ENCODE peak calls at places on chromosomes 1 and 21, in six cellular contexts. B is psoas muscle, Q is foreskin fibroblast, E is IMR-90, J is fibroblast of mammary gland, X is brain microvascular endothelial cell. G is an unnamed sample.

GRCh38 chr1:185520188-185520935 is 203.3 kb upstream of the IVNS1ABP start:
- DNase-seq in B (no peak), Q (peak), E (no peak), J (peak), X (peak), G (no peak)

GRCh38 chr1:201252833-201253810 is 30.2 kb upstream of the PKP1 start:
- DNase-seq in B (no peak), Q (no peak), E (no peak), J (no peak), X (no peak), G (no peak)

GRCh38 chr21:33412832-33413519 is 9.8 kb downstream of the IFNGR2 start:
- DNase-seq in B (no peak), Q (no peak), E (no peak), J (no peak), X (no peak), G (no peak)

GRCh38 chr1:39981957-39982356 is 27.0 kb downstream of the MFSD2A start:
- DNase-seq in B (no peak), Q (peak), E (peak), J (peak), X (peak), G (peak)

GRCh38 chr1:155004352-155005075 is 1.9 kb downstream of the ZBTB7B start:
- DNase-seq in B (no peak), Q (no peak), E (no peak), J (no peak), X (no peak), G (no peak)

GRCh38 chr1:60866884-60867648 is 215.3 kb upstream of the NFIA start:
- DNase-seq in B (no peak), Q (no peak), E (no peak), J (peak), X (no peak), G (no peak)

GRCh38 chr1:118250232-118250631 is 65.2 kb upstream of the SPAG17 start:
- DNase-seq in B (no peak), Q (no peak), E (no peak), J (no peak), X (no peak), G (no peak)

GRCh38 chr1:27418326-27418761 is 25.9 kb downstream of the GPR3 start:
- DNase-seq in B (peak), Q (peak), E (peak), J (peak), X (peak), G (peak)

GRCh38 chr1:228510101-228510850 is 23.1 kb downstream of the RNF187 start:
- DNase-seq in B (no peak), Q (no peak), E (no peak), J (no peak), X (no peak), G (no peak)

GRCh38 chr1:112698366-112699310 is 8.3 kb downstream of the RHOC start:
- DNase-seq in B (no peak), Q (no peak), E (no peak), J (no peak), X (no peak), G (no peak)

GRCh38 chr1:206895320-206895719 is 1.9 kb upstream of the IL24 start:
- DNase-seq in B (no peak), Q (no peak), E (no peak), J (no peak), X (no peak), G (no peak)

GRCh38 chr1:58939146-58939545 is 155.3 kb upstream of the JUN start:
- DNase-seq in B (no peak), Q (no peak), E (no peak), J (no peak), X (no peak), G (no peak)

GRCh38 chr1:216111842-216112241 is 311.4 kb downstream of the USH2A start:
- DNase-seq in B (no peak), Q (no peak), E (peak), J (peak), X (no peak), G (peak)

DNA sequence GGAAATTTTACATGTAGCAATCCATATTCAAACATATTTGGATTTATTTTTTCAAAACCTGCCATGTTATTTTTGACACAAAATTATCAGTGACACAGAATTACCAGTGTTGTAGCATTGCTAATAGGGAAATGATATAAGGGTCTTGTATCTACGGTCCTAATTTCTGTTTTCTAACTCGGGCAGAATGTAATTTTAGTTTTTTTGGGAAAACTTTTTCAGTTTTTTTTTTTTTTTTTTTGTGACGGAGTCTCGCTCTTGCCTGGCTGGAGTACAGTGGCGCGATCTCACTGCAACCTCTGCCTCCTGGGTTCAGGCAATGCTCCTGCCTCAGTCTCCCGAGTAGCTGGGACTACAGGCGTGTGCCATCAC is 2.6 kb downstream of the UQCRH start:
- DNase-seq in B (no peak), Q (no peak), E (no peak), J (no peak), X (no peak), G (no peak)
- H3K4me3 ChIP-seq in B (peak), Q (no peak), E (no peak), J (no peak), X (no peak), G (no peak)

GRCh38 chr1:224791362-224791941 is 138.0 kb upstream of the DNAH14 start:
- DNase-seq in B (no peak), Q (no peak), E (no peak), J (no peak), X (no peak), G (no peak)
- TF ChIP-seq CTCF in B (no peak), Q (no peak), E (no peak), J (no peak), X (no peak), G (no peak)

GRCh38 chr1:109254621-109255096 is 5.3 kb downstream of the CELSR2 start:
- DNase-seq in B (peak), Q (no peak), E (no peak), J (no peak), X (no peak), G (no peak)

GRCh38 chr1:109255097-109255651 is 5.8 kb downstream of the CELSR2 start:
- DNase-seq in B (peak), Q (no peak), E (no peak), J (no peak), X (no peak), G (no peak)

GRCh38 chr1:109256085-109256484 is 6.7 kb downstream of the CELSR2 start:
- DNase-seq in B (no peak), Q (no peak), E (no peak), J (no peak), X (no peak), G (no peak)

GRCh38 chr1:109256971-109257681 is 7.8 kb downstream of the CELSR2 start:
- DNase-seq in B (no peak), Q (no peak), E (peak), J (no peak), X (no peak), G (no peak)

DNA sequence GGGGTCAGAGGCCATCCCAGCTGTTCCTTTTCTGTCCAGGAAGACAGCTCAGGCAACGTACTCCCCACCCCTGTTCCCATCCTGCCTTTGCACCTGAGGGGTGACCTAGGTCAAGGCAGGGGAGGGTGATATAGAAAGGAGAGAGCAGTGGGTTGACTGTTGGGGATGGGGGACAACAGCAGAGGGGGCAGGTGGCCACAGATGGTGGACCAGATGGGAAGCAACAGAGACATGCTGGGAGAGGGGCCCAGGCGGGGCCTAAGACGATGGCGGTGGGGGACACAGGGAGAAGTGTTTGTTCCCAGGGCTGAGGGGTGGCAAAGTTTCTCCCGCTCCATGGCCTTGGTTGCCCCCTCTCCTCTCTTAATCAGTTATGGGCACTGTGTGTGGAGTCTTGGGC is 6.3 kb downstream of the CELSR2 start:
- DNase-seq in B (no peak), Q (no peak), E (no peak), J (no peak), X (no peak), G (no peak)
- H3K4me3 ChIP-seq in B (no peak), Q (no peak), E (no peak), J (no peak), X (no peak), G (no peak)

DNA sequence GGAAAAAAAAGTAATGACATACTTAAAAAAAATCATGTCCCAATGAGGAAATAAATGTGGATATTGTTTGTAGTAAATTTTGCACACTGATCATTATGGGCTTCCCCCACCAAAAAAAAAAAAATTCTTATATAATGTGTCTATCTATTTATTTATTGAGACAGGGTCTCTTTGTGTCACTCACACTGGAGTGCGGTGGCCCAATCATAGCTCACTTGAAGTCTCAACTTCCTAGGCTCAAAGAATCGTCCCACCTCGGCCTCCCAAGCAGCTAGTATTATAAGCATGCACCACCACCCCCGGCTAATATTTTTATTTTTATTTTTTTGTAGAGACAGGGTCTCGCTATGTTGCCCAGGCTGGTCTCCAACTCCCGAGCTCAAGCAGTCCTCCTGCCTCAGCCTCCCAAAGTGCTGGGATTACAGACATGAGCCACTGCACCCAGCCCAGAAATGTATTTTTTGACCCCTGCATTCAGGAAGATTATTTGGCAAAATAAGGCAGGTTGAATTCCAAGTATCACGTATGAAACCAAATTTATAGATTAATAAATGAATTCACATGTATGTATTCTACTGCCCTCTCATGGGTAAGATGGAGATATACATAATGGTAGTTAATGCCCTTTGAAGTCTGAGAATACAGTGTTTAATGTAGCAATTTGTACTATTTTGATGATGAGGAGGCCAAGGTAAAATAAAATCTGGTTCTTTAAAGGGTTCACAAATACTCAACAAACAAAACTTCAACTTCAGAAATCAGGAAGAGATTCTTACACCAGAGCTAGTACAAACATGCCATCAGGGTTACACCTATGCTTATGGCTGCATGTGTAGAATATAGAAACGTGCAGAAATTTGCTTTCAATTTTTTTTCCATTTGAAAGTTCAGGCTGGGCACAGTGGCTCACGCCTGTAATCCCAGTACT is 1.4 kb upstream of the DENND2C start:
- DNase-seq in B (no peak), Q (no peak), E (peak), J (peak), X (no peak), G (peak)
- TF ChIP-seq CTCF in B (peak), Q (no peak), E (peak), J (peak), X (peak), G (peak)

DNA sequence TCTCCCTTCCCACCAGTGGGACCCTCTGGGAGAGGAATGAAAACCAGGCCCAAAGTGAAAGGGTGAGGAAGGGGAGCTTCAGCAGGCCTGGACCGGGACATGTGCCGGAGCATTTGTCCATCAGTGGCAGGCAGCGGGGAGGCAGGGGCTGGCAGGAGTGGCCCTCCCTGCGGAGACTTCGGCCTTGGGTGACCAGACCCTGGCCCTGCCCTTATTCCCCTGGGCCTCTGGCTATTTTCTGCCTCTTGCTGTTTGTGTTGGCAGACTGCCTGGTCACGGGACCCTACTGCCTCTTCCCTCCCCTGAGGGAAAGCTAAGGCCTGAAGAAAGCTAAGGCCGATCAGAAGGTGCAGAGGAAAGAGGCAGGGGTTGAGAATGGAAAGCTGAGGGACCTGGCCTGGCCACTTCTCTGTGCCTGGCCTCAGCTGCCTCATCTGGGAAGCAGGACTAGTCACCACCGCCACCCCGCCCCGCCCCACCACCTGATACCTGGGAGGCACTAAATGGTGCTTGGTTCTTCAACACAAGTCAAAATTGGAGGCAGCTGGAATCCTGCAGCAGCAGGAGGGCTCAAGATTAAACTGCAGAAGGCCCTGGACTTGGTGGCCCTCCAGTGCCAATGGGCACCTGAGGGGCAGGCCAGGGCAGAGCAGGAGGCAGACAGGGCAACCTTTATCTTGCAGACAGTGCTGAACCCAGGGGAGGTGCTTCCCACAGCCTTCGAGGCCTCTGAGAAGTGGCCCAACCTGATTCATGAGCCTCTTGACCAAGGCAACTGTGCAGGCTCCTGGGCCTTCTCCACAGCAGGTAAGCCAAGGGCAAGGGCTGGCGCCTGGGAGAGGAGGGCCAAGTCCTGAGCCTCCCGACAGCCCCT is 7.9 kb downstream of the TINAGL1 start:
- DNase-seq in B (peak), Q (no peak), E (peak), J (peak), X (peak), G (peak)
- H3K4me3 ChIP-seq in B (peak), Q (no peak), E (no peak), J (no peak), X (no peak), G (no peak)

GRCh38 chr21:46458315-46459023 is at the start of gene DIP2A:
- DNase-seq in B (peak), Q (peak), E (peak), J (peak), X (peak), G (peak)

GRCh38 chr21:46459024-46459355 is 299 bp downstream of the DIP2A start:
- DNase-seq in B (no peak), Q (no peak), E (no peak), J (no peak), X (no peak), G (no peak)

GRCh38 chr21:46456750-46457149 is 1.9 kb upstream of the DIP2A start:
- DNase-seq in B (no peak), Q (no peak), E (no peak), J (no peak), X (no peak), G (no peak)

GRCh38 chr21:46459356-46460112 is 843 bp downstream of the DIP2A start:
- DNase-seq in B (peak), Q (peak), E (peak), J (peak), X (peak), G (peak)

DNA sequence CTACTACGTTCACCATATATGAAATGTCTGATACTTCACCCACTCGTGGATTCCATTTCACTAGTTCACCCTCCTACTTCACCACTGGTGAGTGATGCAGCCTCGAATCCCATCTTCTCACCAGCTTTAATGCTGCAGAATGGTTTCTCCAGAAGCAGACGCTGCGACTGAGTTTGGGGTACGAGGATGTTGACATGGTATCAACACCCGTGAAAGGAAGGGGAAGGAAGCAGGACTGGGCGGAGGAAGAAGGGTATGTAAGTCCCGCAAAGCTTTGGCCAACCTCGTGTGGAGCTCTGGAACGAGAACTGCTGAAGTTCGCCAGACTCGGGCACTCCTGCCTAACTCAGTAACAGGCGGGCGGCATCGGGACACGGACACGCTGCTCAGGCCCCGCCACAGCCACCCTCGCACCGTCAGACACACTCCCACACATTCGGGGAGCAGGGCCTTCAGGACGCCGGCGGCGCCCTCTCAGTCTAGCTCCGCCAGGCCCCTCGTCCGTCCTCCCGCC is 833 bp upstream of the DIP2A start:
- DNase-seq in B (peak), Q (peak), E (peak), J (peak), X (peak), G (peak)
- TF ChIP-seq CTCF in B (no peak), Q (no peak), E (no peak), J (no peak), X (no peak), G (no peak)

DNA sequence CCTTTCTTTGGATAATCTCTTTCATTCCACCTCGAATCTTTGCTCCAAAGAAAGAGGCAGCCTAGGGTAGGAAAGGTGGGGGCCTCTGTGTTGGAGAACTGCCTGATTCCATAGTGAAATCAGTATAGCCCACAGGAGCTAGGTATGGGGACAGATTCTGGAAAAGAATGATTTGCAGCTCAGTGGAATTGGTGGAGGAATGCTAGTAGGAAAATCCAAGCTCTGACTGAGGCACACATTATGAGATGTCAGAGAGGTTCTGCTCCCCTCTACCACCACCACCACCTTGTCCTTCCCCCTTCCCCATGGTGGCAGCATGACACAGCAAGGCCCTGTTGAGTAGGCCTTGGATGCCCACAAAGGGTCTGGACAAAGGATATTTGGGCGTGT is 810 bp downstream of the MLLT11 start:
- DNase-seq in B (no peak), Q (no peak), E (peak), J (no peak), X (no peak), G (peak)
- H3K4me3 ChIP-seq in B (peak), Q (peak), E (peak), J (peak), X (peak), G (peak)